ENCODE peak calls at places on chromosomes 1 and 21, in eight cellular contexts. E is epithelial cell of esophagus; M is astrocyte of the cerebellum; Q is NCI-H1105; F is GM10248; S is stimulated activated CD4-positive, alpha-beta T cell treated with anti-CD3 and anti-CD28 coated beads, Interleukin-2, amount 100 ng/mL, for 48 hours; V is H54; P is iPS-NIHi11. L is an unnamed sample.

GRCh38 chr1:63813829-63814277 is 40.0 kb downstream of the ROR1 start:
- DNase-seq in P (no peak), V (no peak), E (no peak), M (peak; percentile 71), Q (no peak), S (no peak), F (peak; percentile 15), L (no peak)

GRCh38 chr1:204455831-204456145 is 38.8 kb downstream of the PIK3C2B start:
- DNase-seq in S (no peak), P (no peak), Q (no peak), E (no peak), F (no peak), M (no peak), V (no peak), L (no peak)

GRCh38 chr1:150484861-150485260 is 2.4 kb upstream of the TARS2 start:
- DNase-seq in V (no peak), Q (no peak), E (peak; percentile 63), F (no peak), P (no peak), S (no peak), M (no peak), L (no peak)

GRCh38 chr21:42040411-42041180 is 30.4 kb upstream of the ZBTB21 start:
- DNase-seq in E (peak; percentile 94), F (no peak), Q (no peak), P (no peak), M (peak; percentile 100), V (peak; percentile 99), S (no peak), L (peak; percentile 27)

GRCh38 chr21:42646076-42646825 is 7.2 kb upstream of the PDE9A start:
- DNase-seq in E (no peak), P (no peak), M (no peak), S (no peak), V (no peak), Q (no peak), F (no peak), L (no peak)

GRCh38 chr1:7667625-7668218 is 103.4 kb upstream of the VAMP3 start:
- DNase-seq in F (peak; percentile 87), Q (peak; percentile 73), P (peak; percentile 91), V (peak; percentile 76), E (peak; percentile 82), M (peak; percentile 68), S (peak; percentile 91), L (no peak)

GRCh38 chr1:88061106-88061829 is 622.8 kb upstream of the PKN2 start:
- DNase-seq in Q (peak; percentile 56), V (peak; percentile 28), P (peak; percentile 65), S (peak; percentile 0), M (peak; percentile 45), F (peak; percentile 14), E (peak; percentile 98), L (no peak)

GRCh38 chr1:158873141-158873540 is 42.0 kb downstream of the MNDA start:
- DNase-seq in F (no peak), E (no peak), Q (no peak), P (no peak), S (no peak), M (no peak), V (no peak), L (no peak)

GRCh38 chr1:156709031-156709430 is 3.6 kb upstream of the CRABP2 start:
- DNase-seq in V (no peak), E (no peak), F (no peak), Q (no peak), M (no peak), P (no peak), S (no peak), L (no peak)

GRCh38 chr1:6944434-6944833 is 159.2 kb downstream of the CAMTA1 start:
- DNase-seq in P (no peak), E (no peak), V (no peak), M (no peak), S (no peak), F (no peak), Q (no peak), L (no peak)

GRCh38 chr1:48205547-48205946 is 17.0 kb upstream of the SLC5A9 start:
- DNase-seq in S (no peak), M (no peak), E (no peak), Q (no peak), P (no peak), F (no peak), V (no peak), L (no peak)

GRCh38 chr1:19367584-19368041 is 55.5 kb downstream of the SLC66A1 start:
- DNase-seq in M (peak; percentile 34), V (no peak), E (peak; percentile 78), S (no peak), Q (no peak), F (no peak), P (peak; percentile 45), L (no peak)

GRCh38 chr1:230157409-230158390 is 90.7 kb downstream of the GALNT2 start:
- DNase-seq in M (no peak), Q (no peak), E (no peak), V (no peak), F (no peak), P (no peak), S (no peak), L (no peak)

GRCh38 chr1:116429821-116430374 is 56.9 kb downstream of the ATP1A1 start:
- DNase-seq in Q (no peak), S (no peak), F (no peak), E (no peak), P (no peak), M (no peak), V (no peak), L (no peak)

GRCh38 chr1:201092738-201093137 is 19.5 kb downstream of the CACNA1S start:
- DNase-seq in V (no peak), S (no peak), P (no peak), Q (no peak), E (no peak), M (no peak), F (no peak), L (no peak)

GRCh38 chr1:205961970-205962820 is 18.9 kb upstream of the SLC26A9 start:
- DNase-seq in F (no peak), M (no peak), E (no peak), Q (no peak), V (no peak), P (no peak), S (no peak), L (no peak)